ENCODE peak calls at places on chromosomes 12 and 14, in six cellular contexts. F, V, T, S, Q and C are unnamed samples.

GRCh38 chr12:26580619-26581018 is 252.4 kb downstream of the ITPR2 start:
- DNase-seq in F (no peak), V (no peak), T (no peak), S (no peak), Q (no peak), C (no peak)

GRCh38 chr12:123395236-123395635 is 11.3 kb downstream of the KMT5A start:
- DNase-seq in F (no peak), V (no peak), T (no peak), S (no peak), Q (no peak), C (no peak)

GRCh38 chr12:16499617-16500016 is 106.3 kb downstream of the LMO3 start:
- DNase-seq in F (no peak), V (no peak), T (no peak), S (no peak), Q (no peak), C (no peak)

GRCh38 chr12:13203028-13203922 is 6.7 kb downstream of the EMP1 start:
- DNase-seq in F (no peak), V (peak), T (no peak), S (peak), Q (peak), C (peak)

GRCh38 chr14:65972346-65972745 is 513.8 kb upstream of the CCDC196 start:
- DNase-seq in F (no peak), V (no peak), T (no peak), S (no peak), Q (no peak), C (peak)

GRCh38 chr12:92551853-92552397 is 150.9 kb upstream of the PLEKHG7 start:
- DNase-seq in F (peak), V (no peak), T (no peak), S (peak), Q (no peak), C (peak)

GRCh38 chr12:123030686-123031085 is 50.2 kb downstream of the ARL6IP4 start:
- DNase-seq in F (no peak), V (no peak), T (no peak), S (no peak), Q (no peak), C (no peak)

GRCh38 chr14:51616724-51617409 is 34.8 kb upstream of the FRMD6 start:
- DNase-seq in F (peak), V (no peak), T (no peak), S (no peak), Q (no peak), C (peak)

GRCh38 chr12:124764870-124765570 is 98.6 kb downstream of the SCARB1 start:
- DNase-seq in F (peak), V (no peak), T (no peak), S (no peak), Q (no peak), C (peak)

GRCh38 chr12:47954058-47954457 is 9.3 kb upstream of the TMEM106C start:
- DNase-seq in F (no peak), V (no peak), T (no peak), S (peak), Q (no peak), C (no peak)

GRCh38 chr12:124032265-124032886 is 59.4 kb downstream of the ZNF664 start:
- DNase-seq in F (peak), V (peak), T (peak), S (peak), Q (peak), C (peak)

GRCh38 chr12:31390991-31391390 is 65.0 kb upstream of the SINHCAF start:
- DNase-seq in F (no peak), V (no peak), T (no peak), S (peak), Q (no peak), C (no peak)

GRCh38 chr12:54425696-54426095 is 6.6 kb upstream of the ITGA5 start:
- DNase-seq in F (no peak), V (peak), T (no peak), S (no peak), Q (no peak), C (no peak)

GRCh38 chr14:99774526-99775307 is 18.5 kb upstream of the EML1 start:
- DNase-seq in F (peak), V (no peak), T (no peak), S (no peak), Q (no peak), C (no peak)

GRCh38 chr12:47206450-47206830 is 126.7 kb upstream of the AMIGO2 start:
- DNase-seq in F (no peak), V (no peak), T (no peak), S (no peak), Q (peak), C (no peak)

GRCh38 chr12:79911889-79912656 is 22.8 kb downstream of the PPP1R12A start:
- DNase-seq in F (peak), V (no peak), T (no peak), S (peak), Q (no peak), C (no peak)

GRCh38 chr14:104851896-104852663 is 13.0 kb upstream of the CEP170B start:
- DNase-seq in F (no peak), V (peak), T (no peak), S (no peak), Q (no peak), C (no peak)

GRCh38 chr12:118374909-118375308 is 1.4 kb upstream of the SUDS3 start:
- DNase-seq in F (no peak), V (no peak), T (no peak), S (no peak), Q (no peak), C (no peak)

GRCh38 chr12:10211101-10211974 is 1.3 kb upstream of the GABARAPL1 start:
- DNase-seq in F (no peak), V (no peak), T (no peak), S (no peak), Q (no peak), C (no peak)

GRCh38 chr12:52903855-52904508 is 894 bp downstream of the KRT8 start:
- DNase-seq in F (no peak), V (peak), T (peak), S (peak), Q (peak), C (peak)

GRCh38 chr14:37197421-37198272 is at the start of gene MIPOL1:
- DNase-seq in F (peak), V (peak), T (peak), S (peak), Q (peak), C (peak)

GRCh38 chr12:100927825-100928224 is 133.2 kb downstream of the ANO4 start:
- DNase-seq in F (peak), V (no peak), T (no peak), S (no peak), Q (no peak), C (peak)

GRCh38 chr12:34400423-34400881 is 378.2 kb downstream of the ALG10 start:
- DNase-seq in F (no peak), V (no peak), T (no peak), S (no peak), Q (peak), C (no peak)

GRCh38 chr14:67987596-67987995 is 168.0 kb downstream of the RAD51B start:
- DNase-seq in F (peak), V (no peak), T (no peak), S (no peak), Q (no peak), C (peak)

GRCh38 chr12:112184056-112184887 is 58.9 kb downstream of the TRAFD1 start:
- DNase-seq in F (no peak), V (no peak), T (no peak), S (no peak), Q (no peak), C (no peak)

GRCh38 chr14:65750906-65751305 is 338.4 kb downstream of the FUT8 start:
- DNase-seq in F (no peak), V (no peak), T (no peak), S (peak), Q (no peak), C (no peak)

GRCh38 chr14:101006008-101006407 is 102.5 kb upstream of the RTL1 start:
- DNase-seq in F (no peak), V (peak), T (no peak), S (no peak), Q (peak), C (no peak)

DNA sequence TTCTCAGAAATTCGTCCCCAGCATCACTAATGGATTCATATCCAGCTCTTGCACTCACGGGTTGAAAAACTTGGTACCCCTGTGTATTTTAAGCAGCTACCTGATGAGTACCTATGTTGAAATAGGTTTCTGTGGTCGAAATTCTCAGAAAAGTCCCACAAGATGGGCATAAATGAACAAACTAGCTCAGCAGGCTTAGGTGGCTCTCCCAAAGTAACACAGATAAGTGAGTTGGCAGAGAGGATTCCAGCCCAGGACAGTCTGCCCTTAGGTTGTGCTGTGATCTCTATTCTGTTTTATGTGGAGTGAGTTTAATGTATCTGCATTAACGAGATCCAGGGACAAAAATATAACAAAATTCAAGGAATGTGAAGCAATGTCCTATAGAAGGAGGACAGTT is 92.3 kb downstream of the RGS6 start:
- DNase-seq in F (no peak), V (no peak), T (no peak), S (no peak), Q (no peak), C (no peak)
- H2BK15ac ChIP-seq in F (no peak), V (no peak), T (no peak), S (no peak), Q (no peak), C (no peak)

DNA sequence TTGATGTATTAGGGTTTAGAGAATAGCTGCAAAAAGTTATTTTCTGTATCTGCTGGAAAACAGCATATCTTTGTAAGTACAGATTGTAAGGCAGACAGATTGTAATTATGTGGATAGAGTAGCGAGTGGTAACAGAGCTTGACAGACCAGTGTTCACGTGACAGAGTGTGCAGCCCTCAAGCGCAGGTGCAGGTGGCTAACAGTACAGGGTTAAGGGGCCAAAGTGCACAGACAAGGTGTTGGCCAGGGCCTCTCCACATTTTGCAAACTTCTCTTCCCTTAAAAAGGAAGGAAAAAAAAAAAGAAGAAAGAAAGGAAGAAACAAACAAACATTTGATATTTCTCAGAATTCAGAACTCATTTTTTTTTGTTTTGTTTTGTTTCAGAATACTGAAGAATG is 25.2 kb upstream of the KLHL42 start:
- DNase-seq in F (no peak), V (no peak), T (no peak), S (no peak), Q (no peak), C (no peak)
- H2BK15ac ChIP-seq in F (no peak), V (no peak), T (no peak), S (no peak), Q (no peak), C (no peak)

DNA sequence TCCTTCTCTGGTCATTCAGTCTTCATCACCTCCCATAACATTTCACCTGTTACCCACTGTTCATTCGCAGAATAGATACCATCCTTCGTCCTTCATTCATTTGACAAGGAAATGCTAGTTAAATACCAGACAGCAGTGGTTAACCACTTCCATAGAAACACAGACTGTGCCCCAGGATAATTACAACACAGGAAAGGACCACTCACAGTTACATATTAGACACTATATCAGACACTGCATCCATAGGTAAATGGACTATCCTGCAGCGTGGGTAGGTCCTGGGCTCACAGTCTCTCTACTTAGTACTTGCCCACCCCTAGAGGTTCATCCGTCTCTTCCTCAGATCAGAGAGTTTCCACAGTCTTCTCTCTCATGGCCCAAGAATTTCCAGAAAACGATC is 1044.6 kb downstream of the VRK1 start:
- DNase-seq in F (no peak), V (no peak), T (no peak), S (no peak), Q (peak), C (no peak)
- H2BK15ac ChIP-seq in F (no peak), V (no peak), T (no peak), S (no peak), Q (no peak), C (no peak)

DNA sequence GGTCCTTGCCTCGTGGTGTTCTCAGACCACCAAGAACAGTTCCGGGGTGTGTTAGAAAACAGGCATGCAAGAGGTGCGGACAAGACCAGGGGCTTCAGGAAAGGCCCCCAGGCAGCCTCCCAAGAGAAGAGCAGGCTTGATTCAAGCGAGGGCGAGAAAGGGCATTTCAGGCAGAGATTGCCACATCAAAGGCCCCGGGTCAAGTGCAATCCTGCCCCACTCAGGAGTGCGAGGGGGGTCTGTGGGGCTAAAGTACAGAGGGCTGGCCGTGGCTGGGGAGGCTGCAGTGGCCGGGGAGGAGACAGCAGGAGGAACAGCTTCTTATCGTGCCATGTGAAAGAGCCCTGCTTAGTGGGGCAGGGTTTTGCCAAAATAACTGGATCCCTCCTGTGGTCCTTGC is 2.7 kb upstream of the BDKRB2 start:
- DNase-seq in F (no peak), V (no peak), T (no peak), S (no peak), Q (no peak), C (no peak)
- H2BK15ac ChIP-seq in F (peak), V (no peak), T (no peak), S (no peak), Q (no peak), C (no peak)

GRCh38 chr12:130828895-130829294 is 10.2 kb downstream of the STX2 start:
- DNase-seq in F (no peak), V (peak), T (no peak), S (no peak), Q (no peak), C (no peak)

GRCh38 chr12:130829391-130830245 is 9.4 kb downstream of the STX2 start:
- DNase-seq in F (no peak), V (peak), T (no peak), S (no peak), Q (no peak), C (no peak)

GRCh38 chr12:130827432-130827831 is 11.6 kb downstream of the STX2 start:
- DNase-seq in F (no peak), V (peak), T (no peak), S (no peak), Q (no peak), C (peak)

GRCh38 chr12:130825771-130826150 is 13.3 kb downstream of the STX2 start:
- DNase-seq in F (no peak), V (no peak), T (no peak), S (peak), Q (no peak), C (no peak)

GRCh38 chr12:130826151-130826801 is 12.8 kb downstream of the STX2 start:
- DNase-seq in F (peak), V (peak), T (no peak), S (peak), Q (peak), C (peak)
- H2BK15ac ChIP-seq in F (no peak), V (no peak), T (no peak), S (no peak), Q (peak), C (no peak)

DNA sequence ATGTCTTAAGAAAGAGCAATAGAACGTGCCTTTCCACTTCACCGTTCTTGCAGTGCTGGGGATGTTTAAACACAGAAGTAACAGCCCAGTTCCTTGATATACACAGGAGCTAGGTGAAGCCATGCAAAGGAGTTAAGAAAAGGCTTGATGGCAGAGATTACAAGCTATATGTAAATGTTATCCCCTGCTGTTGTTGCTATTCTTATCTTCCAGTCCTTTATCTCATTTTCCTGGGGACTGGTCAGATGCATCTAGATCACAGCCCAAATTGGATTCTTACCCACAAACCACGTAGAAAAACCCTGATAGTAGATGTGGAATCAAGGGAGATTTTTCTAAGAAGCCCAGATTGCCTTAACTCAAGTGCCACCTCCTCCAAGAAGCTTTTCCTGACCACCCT is 5.5 kb downstream of the ASCL1 start:
- DNase-seq in F (no peak), V (no peak), T (no peak), S (peak), Q (no peak), C (no peak)
- H2BK15ac ChIP-seq in F (no peak), V (no peak), T (no peak), S (no peak), Q (no peak), C (no peak)

GRCh38 chr14:94675036-94675435 is 62.8 kb downstream of the SERPINA3 start:
- DNase-seq in F (no peak), V (no peak), T (no peak), S (no peak), Q (no peak), C (no peak)

GRCh38 chr14:94676495-94677238 is 64.5 kb downstream of the SERPINA3 start:
- DNase-seq in F (no peak), V (no peak), T (no peak), S (no peak), Q (no peak), C (no peak)

GRCh38 chr14:94671870-94672444 is 59.8 kb downstream of the SERPINA3 start:
- DNase-seq in F (no peak), V (no peak), T (no peak), S (peak), Q (no peak), C (no peak)

GRCh38 chr14:94673071-94673470 is 60.9 kb downstream of the SERPINA3 start:
- DNase-seq in F (no peak), V (no peak), T (no peak), S (no peak), Q (no peak), C (no peak)

GRCh38 chr14:94673781-94674231 is 61.6 kb downstream of the SERPINA3 start:
- DNase-seq in F (peak), V (no peak), T (no peak), S (no peak), Q (no peak), C (no peak)
- H2BK15ac ChIP-seq in F (peak), V (no peak), T (no peak), S (no peak), Q (no peak), C (no peak)

DNA sequence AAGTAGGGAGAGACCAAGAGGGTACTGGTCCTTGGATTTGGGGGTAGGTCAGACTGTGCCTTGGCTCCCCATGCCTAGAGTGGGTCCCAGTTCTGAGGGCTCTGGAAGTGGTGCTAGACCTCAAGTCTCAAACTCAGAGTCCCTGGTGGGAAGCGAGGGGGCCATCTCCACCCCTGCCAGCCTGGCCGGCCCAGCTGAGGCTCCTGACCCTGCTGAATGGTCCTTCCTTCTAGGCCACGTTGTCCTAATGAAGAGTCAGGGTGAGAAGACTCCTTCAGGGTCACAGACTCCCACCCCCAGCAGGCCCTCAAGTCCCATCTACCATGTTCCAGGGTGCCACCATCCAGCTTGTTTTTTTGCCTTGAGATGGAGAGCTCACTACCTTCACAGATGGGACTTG is 12.9 kb downstream of the SERPINA6 start:
- DNase-seq in F (no peak), V (no peak), T (no peak), S (no peak), Q (no peak), C (no peak)
- H2BK15ac ChIP-seq in F (no peak), V (no peak), T (no peak), S (no peak), Q (no peak), C (no peak)

DNA sequence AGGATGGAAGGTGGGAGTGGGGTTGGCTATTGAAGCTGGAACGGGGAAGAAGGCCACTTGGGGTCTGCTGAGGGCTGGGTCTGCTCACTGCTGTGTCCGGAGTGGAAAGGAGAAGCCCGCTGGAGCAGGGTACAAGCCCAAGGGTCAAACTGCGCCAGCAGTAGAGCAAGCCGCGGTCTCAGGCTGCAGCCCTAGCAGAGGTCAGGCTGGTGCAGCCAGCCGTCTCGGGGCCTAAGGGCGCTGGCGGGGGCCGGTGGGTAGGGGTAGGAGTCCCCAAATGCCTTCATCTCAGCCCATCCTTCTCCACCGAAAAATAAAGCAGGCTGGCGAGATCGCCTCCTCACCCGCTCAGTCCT is 718 bp upstream of the JDP2 start:
- DNase-seq in F (no peak), V (no peak), T (no peak), S (no peak), Q (peak), C (no peak)
- H2BK15ac ChIP-seq in F (peak), V (no peak), T (peak), S (no peak), Q (no peak), C (no peak)

GRCh38 chr14:70451874-70452273 is at the start of gene ADAM21:
- DNase-seq in F (no peak), V (no peak), T (no peak), S (no peak), Q (no peak), C (no peak)
- H2BK15ac ChIP-seq in F (no peak), V (no peak), T (no peak), S (no peak), Q (no peak), C (no peak)